ENCODE peak calls at places on chromosomes 5 and 9, in eight cellular contexts. One of them, this sample, is unnamed.

GRCh38 chr5:45508155-45508554 is 188.0 kb downstream of the HCN1 start:
- DNase-seq in stimulated activated naive CD8-positive, alpha-beta T cell treated with anti-CD3 and anti-CD28 coated beads, Interleukin-15, Interleukin-2, amounts not matched to agents 100 U/mL and 50 U/mL, for 24 hours: no peak
- DNase-seq in heart left ventricle: no peak
- DNase-seq in sciatic nerve: no peak
- DNase-seq in A673: no peak
- DNase-seq in activated CD8-positive, alpha-beta memory T cell treated with anti-CD3 and anti-CD28 coated beads, Interleukin-2, amount 10 ng/mL, durations not matched to agents 7 days and 5 days: no peak
- DNase-seq in fibroblast of the conjunctiva: no peak
- DNase-seq in AG08396: no peak
- DNase-seq in this sample: no peak

GRCh38 chr9:133463234-133463863 is 3.6 kb downstream of the CACFD1 start:
- DNase-seq in stimulated activated naive CD8-positive, alpha-beta T cell treated with anti-CD3 and anti-CD28 coated beads, Interleukin-15, Interleukin-2, amounts not matched to agents 100 U/mL and 50 U/mL, for 24 hours: no peak
- DNase-seq in heart left ventricle: no peak
- DNase-seq in sciatic nerve: no peak
- DNase-seq in A673: no peak
- DNase-seq in activated CD8-positive, alpha-beta memory T cell treated with anti-CD3 and anti-CD28 coated beads, Interleukin-2, amount 10 ng/mL, durations not matched to agents 7 days and 5 days: no peak
- DNase-seq in fibroblast of the conjunctiva: no peak
- DNase-seq in AG08396: no peak
- DNase-seq in this sample: no peak

GRCh38 chr5:20276061-20276958 is 288.3 kb upstream of the CDH18 start:
- DNase-seq in stimulated activated naive CD8-positive, alpha-beta T cell treated with anti-CD3 and anti-CD28 coated beads, Interleukin-15, Interleukin-2, amounts not matched to agents 100 U/mL and 50 U/mL, for 24 hours: no peak
- DNase-seq in heart left ventricle: no peak
- DNase-seq in sciatic nerve: no peak
- DNase-seq in A673: no peak
- DNase-seq in activated CD8-positive, alpha-beta memory T cell treated with anti-CD3 and anti-CD28 coated beads, Interleukin-2, amount 10 ng/mL, durations not matched to agents 7 days and 5 days: no peak
- DNase-seq in fibroblast of the conjunctiva: peak
- DNase-seq in AG08396: peak
- DNase-seq in this sample: peak

GRCh38 chr5:38535281-38535750 is 21.1 kb downstream of the LIFR start:
- DNase-seq in stimulated activated naive CD8-positive, alpha-beta T cell treated with anti-CD3 and anti-CD28 coated beads, Interleukin-15, Interleukin-2, amounts not matched to agents 100 U/mL and 50 U/mL, for 24 hours: no peak
- DNase-seq in heart left ventricle: no peak
- DNase-seq in sciatic nerve: no peak
- DNase-seq in A673: no peak
- DNase-seq in activated CD8-positive, alpha-beta memory T cell treated with anti-CD3 and anti-CD28 coated beads, Interleukin-2, amount 10 ng/mL, durations not matched to agents 7 days and 5 days: no peak
- DNase-seq in fibroblast of the conjunctiva: no peak
- DNase-seq in AG08396: no peak
- DNase-seq in this sample: no peak

GRCh38 chr5:169296456-169297220 is 4.3 kb downstream of the SLIT3 start:
- DNase-seq in stimulated activated naive CD8-positive, alpha-beta T cell treated with anti-CD3 and anti-CD28 coated beads, Interleukin-15, Interleukin-2, amounts not matched to agents 100 U/mL and 50 U/mL, for 24 hours: no peak
- DNase-seq in heart left ventricle: no peak
- DNase-seq in sciatic nerve: no peak
- DNase-seq in A673: no peak
- DNase-seq in activated CD8-positive, alpha-beta memory T cell treated with anti-CD3 and anti-CD28 coated beads, Interleukin-2, amount 10 ng/mL, durations not matched to agents 7 days and 5 days: no peak
- DNase-seq in fibroblast of the conjunctiva: peak
- DNase-seq in AG08396: peak
- DNase-seq in this sample: no peak

GRCh38 chr9:135381911-135382310 is 97.7 kb upstream of the PPP1R26 start:
- DNase-seq in stimulated activated naive CD8-positive, alpha-beta T cell treated with anti-CD3 and anti-CD28 coated beads, Interleukin-15, Interleukin-2, amounts not matched to agents 100 U/mL and 50 U/mL, for 24 hours: no peak
- DNase-seq in heart left ventricle: no peak
- DNase-seq in sciatic nerve: no peak
- DNase-seq in A673: no peak
- DNase-seq in activated CD8-positive, alpha-beta memory T cell treated with anti-CD3 and anti-CD28 coated beads, Interleukin-2, amount 10 ng/mL, durations not matched to agents 7 days and 5 days: no peak
- DNase-seq in fibroblast of the conjunctiva: no peak
- DNase-seq in AG08396: no peak
- DNase-seq in this sample: no peak

GRCh38 chr5:68288756-68289134 is 73.2 kb downstream of the PIK3R1 start:
- DNase-seq in stimulated activated naive CD8-positive, alpha-beta T cell treated with anti-CD3 and anti-CD28 coated beads, Interleukin-15, Interleukin-2, amounts not matched to agents 100 U/mL and 50 U/mL, for 24 hours: no peak
- DNase-seq in heart left ventricle: no peak
- DNase-seq in sciatic nerve: no peak
- DNase-seq in A673: no peak
- DNase-seq in activated CD8-positive, alpha-beta memory T cell treated with anti-CD3 and anti-CD28 coated beads, Interleukin-2, amount 10 ng/mL, durations not matched to agents 7 days and 5 days: no peak
- DNase-seq in fibroblast of the conjunctiva: no peak
- DNase-seq in AG08396: no peak
- DNase-seq in this sample: no peak

GRCh38 chr5:127934791-127935256 is 148.7 kb upstream of the SLC12A2 start:
- DNase-seq in stimulated activated naive CD8-positive, alpha-beta T cell treated with anti-CD3 and anti-CD28 coated beads, Interleukin-15, Interleukin-2, amounts not matched to agents 100 U/mL and 50 U/mL, for 24 hours: no peak
- DNase-seq in heart left ventricle: no peak
- DNase-seq in sciatic nerve: no peak
- DNase-seq in A673: no peak
- DNase-seq in activated CD8-positive, alpha-beta memory T cell treated with anti-CD3 and anti-CD28 coated beads, Interleukin-2, amount 10 ng/mL, durations not matched to agents 7 days and 5 days: no peak
- DNase-seq in fibroblast of the conjunctiva: peak
- DNase-seq in AG08396: peak
- DNase-seq in this sample: no peak

GRCh38 chr5:31574777-31575176 is 42.7 kb downstream of the C5orf22 start:
- DNase-seq in stimulated activated naive CD8-positive, alpha-beta T cell treated with anti-CD3 and anti-CD28 coated beads, Interleukin-15, Interleukin-2, amounts not matched to agents 100 U/mL and 50 U/mL, for 24 hours: no peak
- DNase-seq in heart left ventricle: no peak
- DNase-seq in sciatic nerve: no peak
- DNase-seq in A673: no peak
- DNase-seq in activated CD8-positive, alpha-beta memory T cell treated with anti-CD3 and anti-CD28 coated beads, Interleukin-2, amount 10 ng/mL, durations not matched to agents 7 days and 5 days: no peak
- DNase-seq in fibroblast of the conjunctiva: no peak
- DNase-seq in AG08396: no peak
- DNase-seq in this sample: no peak

GRCh38 chr5:170306381-170306790 is 8.8 kb upstream of the LCP2 start:
- DNase-seq in stimulated activated naive CD8-positive, alpha-beta T cell treated with anti-CD3 and anti-CD28 coated beads, Interleukin-15, Interleukin-2, amounts not matched to agents 100 U/mL and 50 U/mL, for 24 hours: peak
- DNase-seq in heart left ventricle: no peak
- DNase-seq in sciatic nerve: no peak
- DNase-seq in A673: peak
- DNase-seq in activated CD8-positive, alpha-beta memory T cell treated with anti-CD3 and anti-CD28 coated beads, Interleukin-2, amount 10 ng/mL, durations not matched to agents 7 days and 5 days: no peak
- DNase-seq in fibroblast of the conjunctiva: peak
- DNase-seq in AG08396: no peak
- DNase-seq in this sample: no peak

This sample was measured in AG04450.